ENCODE peak calls at places on chromosomes 2 and 18, in ten cellular contexts. V is astrocyte, Q is NCI-H2081, U is fibroblast of the conjunctiva, X is ureter, M is T-helper 9 cell, W is HuH-7, L is HTR-8/SVneo, K is T follicular helper cell, E is neural crest cell. C is an unnamed sample.
A peak's percentile ranks its signal among the peaks of the same experiment; 100 is the strongest.

GRCh38 chr2:96072746-96073145 is 38.0 kb upstream of the GPAT2 start:
- DNase-seq in V (no peak), Q (no peak), U (no peak), X (no peak), M (no peak), W (no peak), L (no peak), K (no peak), E (no peak), C (no peak)

GRCh38 chr2:38552259-38552658 is 50.5 kb downstream of the HNRNPLL start:
- DNase-seq in V (no peak), Q (no peak), U (no peak), X (no peak), M (no peak), W (no peak), L (no peak), K (no peak), E (no peak), C (no peak)

GRCh38 chr2:154375625-154376020 is 322.9 kb upstream of the KCNJ3 start:
- DNase-seq in V (peak; percentile 20), Q (peak; percentile 81), U (peak; percentile 29), X (no peak), M (no peak), W (peak; percentile 24), L (peak; percentile 12), K (no peak), E (no peak), C (no peak)

GRCh38 chr18:45993441-45993840 is 26.3 kb upstream of the EPG5 start:
- DNase-seq in V (peak; percentile 86), Q (no peak), U (peak; percentile 21), X (no peak), M (no peak), W (no peak), L (peak; percentile 57), K (no peak), E (no peak), C (no peak)

GRCh38 chr18:10398571-10398970 is 55.9 kb upstream of the APCDD1 start:
- DNase-seq in V (no peak), Q (no peak), U (no peak), X (no peak), M (no peak), W (no peak), L (no peak), K (no peak), E (no peak), C (no peak)

GRCh38 chr2:16069663-16069932 is 129.2 kb downstream of the MYCN start:
- DNase-seq in V (no peak), Q (no peak), U (no peak), X (no peak), M (no peak), W (peak; percentile 47), L (no peak), K (no peak), E (no peak), C (no peak)

GRCh38 chr2:172842749-172843349 is 107.2 kb downstream of the RAPGEF4 start:
- DNase-seq in V (no peak), Q (no peak), U (no peak), X (no peak), M (no peak), W (no peak), L (no peak), K (no peak), E (no peak), C (no peak)

GRCh38 chr2:12465631-12466135 is 251.1 kb upstream of the TRIB2 start:
- DNase-seq in V (no peak), Q (no peak), U (no peak), X (no peak), M (no peak), W (no peak), L (no peak), K (no peak), E (no peak), C (no peak)

GRCh38 chr2:45329045-45329677 is 281.9 kb downstream of the SRBD1 start:
- DNase-seq in V (peak; percentile 26), Q (no peak), U (no peak), X (no peak), M (no peak), W (peak; percentile 38), L (peak; percentile 58), K (no peak), E (no peak), C (no peak)

GRCh38 chr18:48199399-48199798 is 209.8 kb downstream of the ZBTB7C start:
- DNase-seq in V (no peak), Q (no peak), U (no peak), X (no peak), M (no peak), W (no peak), L (no peak), K (no peak), E (no peak), C (no peak)

GRCh38 chr2:74458957-74459290 is 686 bp downstream of the WBP1 start:
- DNase-seq in V (no peak), Q (no peak), U (no peak), X (no peak), M (no peak), W (no peak), L (no peak), K (no peak), E (no peak), C (no peak)

GRCh38 chr2:157465554-157465953 is 21.7 kb upstream of the CYTIP start:
- DNase-seq in V (no peak), Q (no peak), U (no peak), X (no peak), M (no peak), W (no peak), L (no peak), K (no peak), E (no peak), C (no peak)

C was measured in activated gamma-delta T cell.